ENCODE peak calls at places on chromosomes 2 and 18, in eight cellular contexts. O is heart left ventricle, G is fibroblast of villous mesenchyme, U is adrenal gland, X is transverse colon, C is cardiac fibroblast, P is BE2C, R is cardiac muscle cell. F is an unnamed sample.

GRCh38 chr2:100818606-100819364 is 1.2 kb upstream of the NPAS2 start:
- DNase-seq in C (peak; percentile 93), X (peak; percentile 71), R (peak; percentile 59), U (peak; percentile 87), O (peak; percentile 88), G (peak; percentile 78), P (no peak), F (no peak)

GRCh38 chr18:30103881-30104280 is 938.7 kb downstream of the DSC3 start:
- DNase-seq in C (no peak), G (no peak), P (no peak), O (no peak), R (no peak), X (no peak), U (no peak), F (no peak)

GRCh38 chr18:3498705-3499451 is 48.9 kb downstream of the TGIF1 start:
- DNase-seq in P (peak; percentile 34), C (peak; percentile 47), R (peak; percentile 77), X (peak; percentile 28), G (peak; percentile 51), O (peak; percentile 36), U (no peak), F (no peak)

GRCh38 chr2:128322651-128323491 is 4.2 kb upstream of the HS6ST1 start:
- DNase-seq in P (no peak), O (no peak), C (peak; percentile 33), U (no peak), G (no peak), X (no peak), R (no peak), F (no peak)

GRCh38 chr2:10272464-10272863 is 30.2 kb upstream of the HPCAL1 start:
- DNase-seq in O (no peak), R (no peak), U (peak; percentile 85), X (peak; percentile 2), G (no peak), P (peak; percentile 2), C (no peak), F (no peak)

GRCh38 chr2:22769497-22769896 is 615.5 kb upstream of the KLHL29 start:
- DNase-seq in P (no peak), U (no peak), C (no peak), R (no peak), X (no peak), O (no peak), G (no peak), F (no peak)

GRCh38 chr2:71689393-71689792 is 236.0 kb downstream of the DYSF start:
- DNase-seq in U (no peak), O (peak; percentile 65), X (no peak), R (no peak), G (no peak), C (no peak), P (no peak), F (no peak)

GRCh38 chr2:105395691-105396090 is 3.2 kb downstream of the FHL2 start:
- DNase-seq in O (no peak), G (no peak), X (peak; percentile 8), P (no peak), U (no peak), C (no peak), R (no peak), F (no peak)

GRCh38 chr2:223055836-223056235 is 3.8 kb downstream of the KCNE4 start:
- DNase-seq in P (peak; percentile 40), U (peak; percentile 14), R (no peak), X (no peak), O (peak; percentile 50), G (peak; percentile 36), C (peak; percentile 51), F (no peak)

GRCh38 chr2:145305854-145306253 is 785.9 kb upstream of the ZEB2 start:
- DNase-seq in P (no peak), C (no peak), G (no peak), X (no peak), R (no peak), O (no peak), U (no peak), F (no peak)

GRCh38 chr2:164538250-164538866 is 82.9 kb downstream of the GRB14 start:
- DNase-seq in X (no peak), O (no peak), P (no peak), G (peak; percentile 44), C (peak; percentile 58), R (peak; percentile 63), U (no peak), F (peak; percentile 5)

GRCh38 chr18:60182223-60182622 is 190.4 kb downstream of the MC4R start:
- DNase-seq in R (no peak), C (no peak), P (peak; percentile 22), U (no peak), X (no peak), O (no peak), G (no peak), F (no peak)

GRCh38 chr2:113083311-113083710 is 15.5 kb downstream of the IL1F10 start:
- DNase-seq in G (no peak), P (no peak), C (no peak), U (no peak), R (no peak), X (no peak), O (no peak), F (no peak)

GRCh38 chr2:61220768-61221167 is 58.8 kb downstream of the C2orf74 start:
- DNase-seq in P (no peak), X (no peak), R (no peak), U (no peak), C (peak; percentile 33), O (no peak), G (peak; percentile 18), F (peak; percentile 29)

GRCh38 chr2:1745171-1746023 is 1.1 kb upstream of the PXDN start:
- DNase-seq in R (no peak), X (no peak), C (no peak), O (peak; percentile 22), G (no peak), P (no peak), U (no peak), F (no peak)
- H3K4me3 ChIP-seq in R (peak overlapping the region; percentile 85), X (peak overlapping the region; percentile 66), C (peak overlapping the region; percentile 69), O (peak overlapping the region; percentile 93), G (peak overlapping the region; percentile 77), P (no peak overlapping the region), U (no peak overlapping the region), F (peak overlapping the region; percentile 70)

GRCh38 chr18:21241224-21242131 is 554 bp upstream of the GREB1L start:
- DNase-seq in G (no peak), R (peak; percentile 57), P (no peak), O (peak; percentile 40), X (peak; percentile 10), C (no peak), U (no peak), F (no peak)

GRCh38 chr18:21243041-21243431 is 1.0 kb downstream of the GREB1L start:
- DNase-seq in U (no peak), X (peak; percentile 6), P (peak; percentile 4), O (no peak), G (peak; percentile 31), R (peak; percentile 48), C (no peak), F (no peak)

GRCh38 chr18:21242141-21243040 is at the start of gene GREB1L:
- DNase-seq in R (peak; percentile 87), C (peak; percentile 58), G (peak; percentile 48), P (peak; percentile 33), X (peak; percentile 48), U (peak; percentile 16), O (peak; percentile 74), F (no peak)
- TF ChIP-seq CTCF in R (no peak), C (peak; percentile 3), G (no peak), P (no peak), X (no peak), U (no peak), O (peak; percentile 41), F (no peak)

DNA sequence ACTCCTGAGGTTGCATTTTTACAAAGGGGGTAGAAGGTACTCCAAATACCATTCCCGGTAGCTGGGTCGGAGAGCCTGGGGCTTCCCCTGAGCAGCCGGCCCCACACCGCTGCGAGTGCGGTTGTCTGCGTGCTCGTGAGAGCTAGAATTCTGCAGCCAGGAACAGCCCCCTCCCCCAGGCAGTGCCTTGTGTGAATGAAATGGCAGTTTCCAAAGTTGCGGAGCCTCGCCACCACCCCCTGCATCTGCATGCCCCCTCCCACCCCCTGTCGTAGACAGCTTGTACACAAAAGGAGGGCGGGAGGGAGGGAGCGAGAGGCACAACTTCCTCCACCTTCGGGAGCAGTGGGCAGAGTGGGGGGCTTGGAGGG is 1.1 kb downstream of the MYCN start:
- DNase-seq in P (peak; percentile 100), U (no peak), G (no peak), C (no peak), R (peak; percentile 85), X (no peak), O (no peak), F (no peak)
- H3K4me3 ChIP-seq in P (peak overlapping the region; percentile 0), U (no peak overlapping the region), G (no peak overlapping the region), C (no peak overlapping the region), R (peak overlapping the region; percentile 98), X (peak overlapping the region; percentile 48), O (peak overlapping the region; percentile 53), F (no peak overlapping the region)

GRCh38 chr18:9017900-9018217 is 84.6 kb upstream of the NDUFV2 start:
- DNase-seq in O (no peak), G (no peak), C (no peak), U (no peak), P (no peak), X (no peak), R (no peak), F (no peak)
- TF ChIP-seq CTCF in O (no peak), G (no peak), C (no peak), U (no peak), P (no peak), X (no peak), R (no peak), F (no peak)

DNA sequence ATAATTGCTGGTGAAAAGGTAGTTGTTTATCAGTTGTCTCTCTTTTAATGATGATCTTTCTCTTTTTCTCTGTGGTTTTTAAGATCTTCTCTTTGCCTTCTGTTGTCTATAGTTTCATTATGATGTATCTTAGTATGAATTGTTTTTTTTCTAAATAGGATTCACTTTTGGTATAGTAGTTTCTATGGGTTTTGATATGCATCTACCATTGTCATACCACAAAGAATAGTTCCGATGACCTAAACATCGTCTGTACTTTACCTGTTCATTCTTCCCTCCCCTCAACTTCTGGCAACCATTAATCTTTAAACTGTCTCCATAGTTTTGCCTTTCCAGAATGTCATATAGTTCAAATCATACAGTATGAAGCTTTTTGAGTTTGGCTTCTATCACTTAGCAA is 19.6 kb downstream of the RDH14 start:
- DNase-seq in R (no peak), C (no peak), G (no peak), U (no peak), X (no peak), O (no peak), P (no peak), F (no peak)
- H3K4me3 ChIP-seq in R (no peak overlapping the region), C (no peak overlapping the region), G (no peak overlapping the region), U (no peak overlapping the region), X (no peak overlapping the region), O (no peak overlapping the region), P (no peak overlapping the region), F (no peak overlapping the region)

DNA sequence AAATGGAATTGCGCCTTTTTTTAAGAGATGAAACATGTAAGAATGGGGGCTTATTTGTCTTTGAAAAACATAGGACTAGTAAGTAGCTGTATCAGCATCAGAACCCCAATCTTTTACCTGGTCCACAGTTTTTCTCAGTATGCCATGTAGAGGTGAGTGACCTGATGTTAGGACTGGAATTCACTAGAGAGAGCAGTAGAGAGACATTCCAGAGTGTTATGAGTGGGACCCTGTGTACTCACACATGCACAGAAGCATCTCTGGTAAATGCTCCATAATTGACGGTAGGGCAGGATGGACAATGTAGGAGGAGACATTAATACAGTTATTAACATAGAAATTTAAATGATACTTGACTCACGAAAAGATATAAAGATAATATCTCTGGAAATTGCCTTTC is 1.4 kb upstream of the GALNT13 start:
- DNase-seq in R (peak; percentile 50), G (no peak), X (no peak), P (peak; percentile 8), C (no peak), U (no peak), O (no peak), F (no peak)
- TF ChIP-seq CTCF in R (no peak), G (peak; percentile 13), X (no peak), P (peak; percentile 66), C (no peak), U (no peak), O (no peak), F (no peak)

F was measured in AG09309.